ENCODE peak calls at places on chromosomes 12 and 14, in eight cellular contexts. N is H54; Y is A172; I is stromal cell of bone marrow; R is cardiac fibroblast; L is GM18507; C is GM12865; F is stimulated activated CD4-positive, alpha-beta T cell treated with anti-CD3 and anti-CD28 coated beads, Interleukin-1b, Interleukin-23, amount 100 ng/mL, for 1 hour. Q is an unnamed sample.

GRCh38 chr12:128817115-128818015 is 6.4 kb downstream of the SLC15A4 start:
- DNase-seq in N (peak; percentile 56), Y (peak; percentile 78), I (peak; percentile 56), R (peak; percentile 74), L (no peak), C (peak; percentile 90), F (no peak), Q (no peak)

GRCh38 chr14:96797188-96797942 is at the start of gene VRK1:
- DNase-seq in N (peak; percentile 85), Y (peak; percentile 80), I (peak; percentile 95), R (peak; percentile 95), L (peak; percentile 85), C (peak; percentile 97), F (peak; percentile 80), Q (peak; percentile 54)

GRCh38 chr12:74530676-74531075 is 7.0 kb upstream of the ATXN7L3B start:
- DNase-seq in N (no peak), Y (no peak), I (no peak), R (no peak), L (no peak), C (no peak), F (no peak), Q (no peak)

GRCh38 chr14:74955229-74955999 is at the start of gene PGF:
- DNase-seq in N (no peak), Y (no peak), I (no peak), R (peak; percentile 44), L (no peak), C (no peak), F (no peak), Q (no peak)

GRCh38 chr12:108430245-108430644 is 84.8 kb upstream of the FICD start:
- DNase-seq in N (no peak), Y (no peak), I (no peak), R (peak; percentile 6), L (no peak), C (no peak), F (no peak), Q (no peak)

GRCh38 chr12:24922109-24922508 is 26.8 kb downstream of the BCAT1 start:
- DNase-seq in N (no peak), Y (no peak), I (no peak), R (peak; percentile 44), L (no peak), C (peak; percentile 29), F (no peak), Q (no peak)

GRCh38 chr12:121773011-121773777 is 20.3 kb downstream of the RHOF start:
- DNase-seq in N (peak; percentile 82), Y (peak; percentile 71), I (no peak), R (peak; percentile 71), L (peak; percentile 90), C (peak; percentile 90), F (no peak), Q (no peak)

GRCh38 chr14:69355955-69356321 is 42.2 kb downstream of the ERH start:
- DNase-seq in N (peak; percentile 53), Y (peak; percentile 54), I (peak; percentile 52), R (peak; percentile 61), L (no peak), C (no peak), F (no peak), Q (no peak)

GRCh38 chr12:18403182-18403581 is 141.9 kb downstream of the PIK3C2G start:
- DNase-seq in N (no peak), Y (no peak), I (no peak), R (no peak), L (no peak), C (no peak), F (no peak), Q (no peak)

GRCh38 chr12:125435871-125436270 is 370.6 kb downstream of the AACS start:
- DNase-seq in N (no peak), Y (no peak), I (no peak), R (no peak), L (no peak), C (no peak), F (no peak), Q (no peak)

GRCh38 chr12:85996280-85996679 is 122.2 kb downstream of the NTS start:
- DNase-seq in N (peak; percentile 6), Y (peak; percentile 10), I (no peak), R (peak; percentile 25), L (no peak), C (no peak), F (no peak), Q (no peak)

GRCh38 chr14:58829594-58829993 is 191.8 kb downstream of the DACT1 start:
- DNase-seq in N (no peak), Y (no peak), I (no peak), R (peak; percentile 23), L (no peak), C (no peak), F (no peak), Q (no peak)

GRCh38 chr14:32408018-32408417 is 78.9 kb downstream of the AKAP6 start:
- DNase-seq in N (no peak), Y (no peak), I (no peak), R (no peak), L (no peak), C (no peak), F (no peak), Q (no peak)

GRCh38 chr14:79515158-79515557 is 696.1 kb downstream of the DIO2 start:
- DNase-seq in N (no peak), Y (peak; percentile 4), I (no peak), R (peak; percentile 25), L (no peak), C (no peak), F (no peak), Q (no peak)

GRCh38 chr14:103448097-103448496 is 62.9 kb downstream of the MARK3 start:
- DNase-seq in N (no peak), Y (no peak), I (no peak), R (peak; percentile 18), L (no peak), C (no peak), F (no peak), Q (no peak)

GRCh38 chr14:25833341-25834121 is 764.3 kb downstream of the NOVA1 start:
- DNase-seq in N (no peak), Y (no peak), I (no peak), R (peak; percentile 54), L (no peak), C (no peak), F (no peak), Q (no peak)

GRCh38 chr12:67430708-67431335 is 161.7 kb downstream of the CAND1 start:
- DNase-seq in N (no peak), Y (no peak), I (peak; percentile 27), R (peak; percentile 27), L (no peak), C (no peak), F (no peak), Q (no peak)

GRCh38 chr14:49546766-49547165 is 39.4 kb downstream of the RPS29 start:
- DNase-seq in N (no peak), Y (no peak), I (no peak), R (peak; percentile 14), L (no peak), C (no peak), F (no peak), Q (no peak)

GRCh38 chr12:118125743-118126118 is 10.2 kb upstream of the PEBP1 start:
- DNase-seq in N (no peak), Y (no peak), I (no peak), R (no peak), L (no peak), C (no peak), F (no peak), Q (no peak)

GRCh38 chr14:25041898-25042297 is 8.0 kb downstream of the STXBP6 start:
- DNase-seq in N (no peak), Y (no peak), I (no peak), R (no peak), L (no peak), C (no peak), F (no peak), Q (no peak)

GRCh38 chr12:46933947-46934346 is 108.2 kb upstream of the SLC38A4 start:
- DNase-seq in N (no peak), Y (peak; percentile 52), I (peak; percentile 54), R (peak; percentile 80), L (no peak), C (peak; percentile 28), F (no peak), Q (no peak)

GRCh38 chr12:4099276-4099675 is 174.3 kb upstream of the CCND2 start:
- DNase-seq in N (no peak), Y (no peak), I (no peak), R (no peak), L (no peak), C (no peak), F (no peak), Q (no peak)

GRCh38 chr12:24562761-24563392 is 386.0 kb downstream of the BCAT1 start:
- DNase-seq in N (peak; percentile 14), Y (no peak), I (no peak), R (peak; percentile 57), L (no peak), C (no peak), F (no peak), Q (no peak)

GRCh38 chr12:6204533-6205143 is 4.4 kb downstream of the CD9 start:
- DNase-seq in N (no peak), Y (no peak), I (no peak), R (no peak), L (no peak), C (no peak), F (no peak), Q (no peak)

GRCh38 chr14:104249706-104250105 is 111.3 kb downstream of the KIF26A start:
- DNase-seq in N (no peak), Y (no peak), I (no peak), R (no peak), L (no peak), C (no peak), F (no peak), Q (no peak)

GRCh38 chr14:21711360-21711961 is 37.8 kb upstream of the OR4E1 start:
- DNase-seq in N (peak; percentile 4), Y (peak; percentile 18), I (peak; percentile 7), R (peak; percentile 73), L (peak; percentile 2), C (peak; percentile 53), F (no peak), Q (peak; percentile 19)

GRCh38 chr14:99041820-99042174 is 230.2 kb downstream of the BCL11B start:
- DNase-seq in N (no peak), Y (no peak), I (no peak), R (no peak), L (no peak), C (no peak), F (no peak), Q (no peak)

Q was measured in HS-5.